ENCODE peak calls at places on chromosomes 16 and 17, in six cellular contexts. One of them, this sample, is unnamed.
A peak's percentile ranks its signal among the peaks of the same experiment; 100 is the strongest.

GRCh38 chr16:68369168-68369567 is 58.3 kb downstream of the PRMT7 start:
- DNase-seq in uterus: no peak
- DNase-seq in ascending aorta: no peak
- DNase-seq in osteoblast: peak; percentile 81
- DNase-seq in IMR-90: no peak
- DNase-seq in adrenal gland: no peak
- DNase-seq in this sample: peak; percentile 40

GRCh38 chr17:82791532-82791931 is 39.7 kb downstream of the TBCD start:
- DNase-seq in uterus: no peak
- DNase-seq in ascending aorta: no peak
- DNase-seq in osteoblast: peak; percentile 99
- DNase-seq in IMR-90: peak; percentile 98
- DNase-seq in adrenal gland: no peak
- DNase-seq in this sample: no peak

GRCh38 chr16:75279277-75279676 is 27.9 kb upstream of the BCAR1 start:
- DNase-seq in uterus: no peak
- DNase-seq in ascending aorta: no peak
- DNase-seq in osteoblast: no peak
- DNase-seq in IMR-90: peak; percentile 27
- DNase-seq in adrenal gland: no peak
- DNase-seq in this sample: no peak

GRCh38 chr16:58628845-58629680 is 563 bp downstream of the CNOT1 start:
- DNase-seq in uterus: peak; percentile 31
- DNase-seq in ascending aorta: peak; percentile 25
- DNase-seq in osteoblast: peak; percentile 78
- DNase-seq in IMR-90: peak; percentile 8
- DNase-seq in adrenal gland: peak; percentile 56
- DNase-seq in this sample: peak; percentile 62

GRCh38 chr17:46182961-46183360 is 10.3 kb downstream of the KANSL1 start:
- DNase-seq in uterus: no peak
- DNase-seq in ascending aorta: no peak
- DNase-seq in osteoblast: no peak
- DNase-seq in IMR-90: no peak
- DNase-seq in adrenal gland: no peak
- DNase-seq in this sample: no peak

GRCh38 chr16:59719121-59719520 is 985.0 kb upstream of the GOT2 start:
- DNase-seq in uterus: no peak
- DNase-seq in ascending aorta: no peak
- DNase-seq in osteoblast: no peak
- DNase-seq in IMR-90: no peak
- DNase-seq in adrenal gland: no peak
- DNase-seq in this sample: no peak

GRCh38 chr17:62650587-62650986 is 23.1 kb downstream of the MRC2 start:
- DNase-seq in uterus: no peak
- DNase-seq in ascending aorta: peak; percentile 5
- DNase-seq in osteoblast: peak; percentile 66
- DNase-seq in IMR-90: no peak
- DNase-seq in adrenal gland: no peak
- DNase-seq in this sample: no peak

GRCh38 chr17:76166168-76166567 is 25.1 kb upstream of the FOXJ1 start:
- DNase-seq in uterus: no peak
- DNase-seq in ascending aorta: no peak
- DNase-seq in osteoblast: no peak
- DNase-seq in IMR-90: peak; percentile 36
- DNase-seq in adrenal gland: no peak
- DNase-seq in this sample: no peak

GRCh38 chr17:81870155-81870977 is 771 bp downstream of the ARHGDIA start:
- DNase-seq in uterus: peak; percentile 42
- DNase-seq in ascending aorta: no peak
- DNase-seq in osteoblast: peak; percentile 95
- DNase-seq in IMR-90: peak; percentile 69
- DNase-seq in adrenal gland: peak; percentile 48
- DNase-seq in this sample: peak; percentile 47

GRCh38 chr17:50184057-50184456 is 17.4 kb downstream of the COL1A1 start:
- DNase-seq in uterus: no peak
- DNase-seq in ascending aorta: no peak
- DNase-seq in osteoblast: no peak
- DNase-seq in IMR-90: peak; percentile 45
- DNase-seq in adrenal gland: no peak
- DNase-seq in this sample: no peak

GRCh38 chr17:830950-831349 is 48.8 kb downstream of the MRM3 start:
- DNase-seq in uterus: no peak
- DNase-seq in ascending aorta: no peak
- DNase-seq in osteoblast: peak; percentile 46
- DNase-seq in IMR-90: no peak
- DNase-seq in adrenal gland: no peak
- DNase-seq in this sample: no peak

GRCh38 chr16:72986011-72986410 is 61.9 kb downstream of the ZFHX3 start:
- DNase-seq in uterus: peak; percentile 51
- DNase-seq in ascending aorta: no peak
- DNase-seq in osteoblast: no peak
- DNase-seq in IMR-90: no peak
- DNase-seq in adrenal gland: peak; percentile 51
- DNase-seq in this sample: no peak

GRCh38 chr17:30443721-30444120 is 33.5 kb upstream of the GOSR1 start:
- DNase-seq in uterus: no peak
- DNase-seq in ascending aorta: no peak
- DNase-seq in osteoblast: no peak
- DNase-seq in IMR-90: no peak
- DNase-seq in adrenal gland: no peak
- DNase-seq in this sample: no peak

GRCh38 chr17:70071127-70071526 is 3.9 kb upstream of the KCNJ16 start:
- DNase-seq in uterus: no peak
- DNase-seq in ascending aorta: no peak
- DNase-seq in osteoblast: no peak
- DNase-seq in IMR-90: no peak
- DNase-seq in adrenal gland: no peak
- DNase-seq in this sample: no peak

GRCh38 chr16:58399718-58400633 is 7.7 kb downstream of the GINS3 start:
- DNase-seq in uterus: no peak
- DNase-seq in ascending aorta: no peak
- DNase-seq in osteoblast: no peak
- DNase-seq in IMR-90: peak; percentile 23
- DNase-seq in adrenal gland: no peak
- DNase-seq in this sample: no peak

GRCh38 chr17:55264273-55264639 is 504 bp upstream of the HLF start:
- DNase-seq in uterus: no peak
- DNase-seq in ascending aorta: no peak
- DNase-seq in osteoblast: no peak
- DNase-seq in IMR-90: no peak
- DNase-seq in adrenal gland: no peak
- DNase-seq in this sample: no peak

GRCh38 chr17:78272181-78272913 is 40.9 kb downstream of the TMEM235 start:
- DNase-seq in uterus: no peak
- DNase-seq in ascending aorta: no peak
- DNase-seq in osteoblast: peak; percentile 75
- DNase-seq in IMR-90: peak; percentile 90
- DNase-seq in adrenal gland: peak; percentile 61
- DNase-seq in this sample: peak; percentile 29

GRCh38 chr17:82388223-82388921 is 16.8 kb downstream of the UTS2R start:
- DNase-seq in uterus: no peak
- DNase-seq in ascending aorta: no peak
- DNase-seq in osteoblast: peak; percentile 82
- DNase-seq in IMR-90: no peak
- DNase-seq in adrenal gland: peak; percentile 84
- DNase-seq in this sample: no peak

GRCh38 chr16:88451586-88452484 is 1.2 kb upstream of the ZFPM1 start:
- DNase-seq in uterus: no peak
- DNase-seq in ascending aorta: no peak
- DNase-seq in osteoblast: no peak
- DNase-seq in IMR-90: no peak
- DNase-seq in adrenal gland: peak; percentile 41
- DNase-seq in this sample: no peak
- H3K4me1 ChIP-seq in uterus: no peaks in the 10 kb centered on the region
- H3K4me1 ChIP-seq in ascending aorta: peaks cover 24% of the 10 kb centered on the region
- H3K4me1 ChIP-seq in osteoblast: peaks cover 14% of the 10 kb centered on the region
- H3K4me1 ChIP-seq in IMR-90: peaks cover 14% of the 10 kb centered on the region
- H3K4me1 ChIP-seq in adrenal gland: peaks cover 18% of the 10 kb centered on the region
- H3K4me1 ChIP-seq in this sample: peaks cover 6% of the 10 kb centered on the region

DNA sequence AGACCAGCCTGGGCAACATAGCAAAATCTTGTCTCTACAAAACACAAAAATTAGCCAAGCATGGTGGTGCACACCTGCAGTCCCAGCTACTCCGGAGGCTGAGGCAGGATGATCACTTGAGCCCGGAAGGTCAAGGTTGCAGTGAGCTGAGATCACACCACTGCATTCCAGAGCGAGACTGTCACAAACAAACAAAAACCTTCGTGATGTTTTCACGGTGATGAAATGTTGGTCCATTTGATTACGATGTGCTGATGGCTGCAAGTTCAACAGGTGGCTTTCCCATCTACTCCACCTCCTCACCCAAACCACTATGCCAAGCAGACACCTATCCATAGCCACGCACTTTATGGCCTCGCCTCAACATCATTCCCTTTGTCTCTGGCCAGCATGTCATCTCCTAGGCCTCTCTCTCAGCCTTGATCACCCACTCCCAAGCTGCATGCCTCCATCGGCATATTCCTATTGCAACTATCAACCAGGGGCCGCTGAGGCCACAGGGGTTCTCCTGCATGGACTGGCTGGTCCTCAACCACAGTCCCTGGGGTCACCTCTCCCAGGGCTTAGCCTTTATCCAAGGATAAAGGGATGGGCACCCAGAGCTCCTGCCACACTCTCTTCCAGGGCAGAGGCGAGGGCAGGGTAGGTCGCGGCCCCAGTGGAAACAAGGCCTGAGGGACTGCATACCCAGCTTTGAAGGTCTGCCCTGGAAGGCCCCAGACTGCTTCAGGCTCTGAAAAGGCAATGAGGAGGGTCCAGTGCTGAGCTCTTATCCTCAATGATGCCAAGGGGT is 17.1 kb upstream of the ALOX15B start:
- DNase-seq in uterus: no peak
- DNase-seq in ascending aorta: no peak
- DNase-seq in osteoblast: no peak
- DNase-seq in IMR-90: no peak
- DNase-seq in adrenal gland: no peak
- DNase-seq in this sample: no peak
- H3K4me1 ChIP-seq in uterus: no peaks in the 10 kb centered on the region
- H3K4me1 ChIP-seq in ascending aorta: no peaks in the 10 kb centered on the region
- H3K4me1 ChIP-seq in osteoblast: peaks cover 11% of the 10 kb centered on the region
- H3K4me1 ChIP-seq in IMR-90: no peaks in the 10 kb centered on the region
- H3K4me1 ChIP-seq in adrenal gland: peaks cover 2% of the 10 kb centered on the region
- H3K4me1 ChIP-seq in this sample: no peaks in the 10 kb centered on the region

DNA sequence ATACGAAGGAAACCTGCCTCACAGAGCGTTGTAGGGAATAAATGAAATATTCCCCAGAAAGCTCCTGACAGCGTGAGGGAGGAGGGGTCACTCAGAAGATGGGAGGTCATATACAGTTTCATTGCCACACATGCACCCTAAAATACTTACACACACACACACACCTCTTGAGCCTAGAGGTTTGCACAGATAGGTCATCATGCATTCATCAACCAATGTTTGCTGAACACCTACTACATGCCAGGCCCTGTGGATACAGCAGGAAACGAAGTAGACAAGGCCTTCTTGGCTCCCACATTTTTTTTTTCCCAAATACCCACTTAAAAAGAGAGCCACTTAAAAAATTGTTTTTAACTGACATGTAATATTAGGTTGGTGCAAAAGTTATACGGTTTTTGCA is 907 bp upstream of the PLLP start:
- DNase-seq in uterus: no peak
- DNase-seq in ascending aorta: no peak
- DNase-seq in osteoblast: no peak
- DNase-seq in IMR-90: no peak
- DNase-seq in adrenal gland: no peak
- DNase-seq in this sample: no peak
- H3K4me1 ChIP-seq in uterus: no peaks in the 10 kb centered on the region
- H3K4me1 ChIP-seq in ascending aorta: peaks cover 3% of the 10 kb centered on the region
- H3K4me1 ChIP-seq in osteoblast: peaks cover 6% of the 10 kb centered on the region
- H3K4me1 ChIP-seq in IMR-90: peaks cover 4% of the 10 kb centered on the region
- H3K4me1 ChIP-seq in adrenal gland: peaks cover 12% of the 10 kb centered on the region
- H3K4me1 ChIP-seq in this sample: peaks cover 9% of the 10 kb centered on the region

GRCh38 chr16:1985466-1986150 is 1.6 kb downstream of the GFER start:
- DNase-seq in uterus: no peak
- DNase-seq in ascending aorta: no peak
- DNase-seq in osteoblast: no peak
- DNase-seq in IMR-90: no peak
- DNase-seq in adrenal gland: no peak
- DNase-seq in this sample: no peak
- H3K4me1 ChIP-seq in uterus: no peaks in the 10 kb centered on the region
- H3K4me1 ChIP-seq in ascending aorta: peaks cover 21% of the 10 kb centered on the region
- H3K4me1 ChIP-seq in osteoblast: peaks cover 10% of the 10 kb centered on the region
- H3K4me1 ChIP-seq in IMR-90: peaks cover 11% of the 10 kb centered on the region
- H3K4me1 ChIP-seq in adrenal gland: no peaks in the 10 kb centered on the region
- H3K4me1 ChIP-seq in this sample: peaks cover 20% of the 10 kb centered on the region

DNA sequence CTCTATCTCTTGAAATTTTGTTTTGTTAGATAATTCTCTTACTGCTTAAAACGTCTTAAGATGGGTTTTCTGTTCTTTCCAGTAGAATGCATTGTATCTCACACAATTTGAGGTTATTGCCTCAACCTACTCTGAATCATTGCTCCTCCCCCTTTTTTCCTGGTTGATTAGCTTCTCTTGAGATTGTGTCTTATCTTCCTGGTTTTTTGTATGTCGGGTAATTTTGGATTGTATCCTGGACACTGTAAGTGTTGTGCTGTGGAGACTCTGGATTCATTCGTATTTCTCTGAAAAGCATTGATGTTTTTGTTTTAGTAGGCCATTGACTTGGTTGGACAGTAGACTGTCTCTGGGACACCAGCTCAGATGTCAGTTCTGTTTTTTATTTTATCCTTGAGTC is 26.1 kb downstream of the PRKCB start:
- DNase-seq in uterus: no peak
- DNase-seq in ascending aorta: no peak
- DNase-seq in osteoblast: no peak
- DNase-seq in IMR-90: no peak
- DNase-seq in adrenal gland: no peak
- DNase-seq in this sample: no peak
- H3K4me1 ChIP-seq in uterus: no peaks in the 10 kb centered on the region
- H3K4me1 ChIP-seq in ascending aorta: no peaks in the 10 kb centered on the region
- H3K4me1 ChIP-seq in osteoblast: no peaks in the 10 kb centered on the region
- H3K4me1 ChIP-seq in IMR-90: no peaks in the 10 kb centered on the region
- H3K4me1 ChIP-seq in adrenal gland: no peaks in the 10 kb centered on the region
- H3K4me1 ChIP-seq in this sample: peaks cover 22% of the 10 kb centered on the region